ENCODE peak calls at places on chromosomes 11 and 22, in nine cellular contexts. One of them, this sample, is unnamed.

GRCh38 chr11:113947989-113948388 is 26.9 kb upstream of the HTR3A start:
- DNase-seq in stomach: no peak
- DNase-seq in K562: no peak
- DNase-seq in esophagus muscularis mucosa: no peak
- DNase-seq in transverse colon: no peak
- DNase-seq in GM12878: no peak
- DNase-seq in H1: no peak
- DNase-seq in SK-N-SH: no peak
- DNase-seq in sigmoid colon: no peak
- DNase-seq in this sample: no peak

GRCh38 chr11:17563961-17564686 is 17.1 kb downstream of the OTOG start:
- DNase-seq in stomach: no peak
- DNase-seq in K562: no peak
- DNase-seq in esophagus muscularis mucosa: no peak
- DNase-seq in transverse colon: no peak
- DNase-seq in GM12878: no peak
- DNase-seq in H1: no peak
- DNase-seq in SK-N-SH: no peak
- DNase-seq in sigmoid colon: peak; percentile 57
- DNase-seq in this sample: no peak

GRCh38 chr22:32411388-32411787 is 659 bp downstream of the RTCB start:
- DNase-seq in stomach: no peak
- DNase-seq in K562: peak; percentile 15
- DNase-seq in esophagus muscularis mucosa: peak; percentile 57
- DNase-seq in transverse colon: peak; percentile 9
- DNase-seq in GM12878: no peak
- DNase-seq in H1: no peak
- DNase-seq in SK-N-SH: peak; percentile 12
- DNase-seq in sigmoid colon: no peak
- DNase-seq in this sample: no peak

GRCh38 chr11:77381749-77382693 is 80.5 kb upstream of the GDPD4 start:
- DNase-seq in stomach: no peak
- DNase-seq in K562: no peak
- DNase-seq in esophagus muscularis mucosa: no peak
- DNase-seq in transverse colon: no peak
- DNase-seq in GM12878: no peak
- DNase-seq in H1: no peak
- DNase-seq in SK-N-SH: no peak
- DNase-seq in sigmoid colon: no peak
- DNase-seq in this sample: no peak

GRCh38 chr11:47111318-47111804 is 65.3 kb downstream of the ARFGAP2 start:
- DNase-seq in stomach: no peak
- DNase-seq in K562: no peak
- DNase-seq in esophagus muscularis mucosa: no peak
- DNase-seq in transverse colon: no peak
- DNase-seq in GM12878: peak; percentile 92
- DNase-seq in H1: no peak
- DNase-seq in SK-N-SH: no peak
- DNase-seq in sigmoid colon: no peak
- DNase-seq in this sample: no peak

GRCh38 chr22:48724899-48725298 is 1102.8 kb downstream of the BRD1 start:
- DNase-seq in stomach: no peak
- DNase-seq in K562: no peak
- DNase-seq in esophagus muscularis mucosa: no peak
- DNase-seq in transverse colon: no peak
- DNase-seq in GM12878: no peak
- DNase-seq in H1: no peak
- DNase-seq in SK-N-SH: no peak
- DNase-seq in sigmoid colon: no peak
- DNase-seq in this sample: no peak

GRCh38 chr11:4448995-4449394 is at the start of gene OR52K2:
- DNase-seq in stomach: no peak
- DNase-seq in K562: no peak
- DNase-seq in esophagus muscularis mucosa: no peak
- DNase-seq in transverse colon: no peak
- DNase-seq in GM12878: no peak
- DNase-seq in H1: no peak
- DNase-seq in SK-N-SH: no peak
- DNase-seq in sigmoid colon: no peak
- DNase-seq in this sample: no peak

GRCh38 chr22:23065069-23065451 is 5.3 kb upstream of the GNAZ start:
- DNase-seq in stomach: peak; percentile 13
- DNase-seq in K562: no peak
- DNase-seq in esophagus muscularis mucosa: peak; percentile 55
- DNase-seq in transverse colon: no peak
- DNase-seq in GM12878: no peak
- DNase-seq in H1: no peak
- DNase-seq in SK-N-SH: peak; percentile 3
- DNase-seq in sigmoid colon: no peak
- DNase-seq in this sample: no peak

GRCh38 chr22:29816128-29816527 is 21.9 kb downstream of the ASCC2 start:
- DNase-seq in stomach: no peak
- DNase-seq in K562: no peak
- DNase-seq in esophagus muscularis mucosa: no peak
- DNase-seq in transverse colon: no peak
- DNase-seq in GM12878: no peak
- DNase-seq in H1: no peak
- DNase-seq in SK-N-SH: no peak
- DNase-seq in sigmoid colon: no peak
- DNase-seq in this sample: no peak
- H3K27ac ChIP-seq in stomach: no peak overlapping the region
- H3K27ac ChIP-seq in K562: no peak overlapping the region
- H3K27ac ChIP-seq in esophagus muscularis mucosa: no peak overlapping the region
- H3K27ac ChIP-seq in transverse colon: no peak overlapping the region
- H3K27ac ChIP-seq in GM12878: no peak overlapping the region
- H3K27ac ChIP-seq in H1: no peak overlapping the region
- H3K27ac ChIP-seq in SK-N-SH: no peak overlapping the region
- H3K27ac ChIP-seq in sigmoid colon: peak overlapping the region; percentile 27
- H3K27ac ChIP-seq in this sample: peak overlapping the region; percentile 54

GRCh38 chr11:61654397-61654829 is 25.8 kb upstream of the DAGLA start:
- DNase-seq in stomach: no peak
- DNase-seq in K562: no peak
- DNase-seq in esophagus muscularis mucosa: no peak
- DNase-seq in transverse colon: peak; percentile 53
- DNase-seq in GM12878: no peak
- DNase-seq in H1: no peak
- DNase-seq in SK-N-SH: no peak
- DNase-seq in sigmoid colon: peak; percentile 77
- DNase-seq in this sample: no peak
- TF ChIP-seq EP300 in stomach: no peak
- TF ChIP-seq EP300 in K562: no peak
- TF ChIP-seq EP300 in esophagus muscularis mucosa: no peak
- TF ChIP-seq EP300 in transverse colon: no peak
- TF ChIP-seq EP300 in GM12878: no peak
- TF ChIP-seq EP300 in H1: no peak
- TF ChIP-seq EP300 in SK-N-SH: no peak
- TF ChIP-seq EP300 in sigmoid colon: no peak
- TF ChIP-seq EP300 in this sample: no peak

GRCh38 chr22:41096391-41096790 is 4.0 kb downstream of the EP300 start:
- DNase-seq in stomach: no peak
- DNase-seq in K562: no peak
- DNase-seq in esophagus muscularis mucosa: no peak
- DNase-seq in transverse colon: no peak
- DNase-seq in GM12878: no peak
- DNase-seq in H1: no peak
- DNase-seq in SK-N-SH: no peak
- DNase-seq in sigmoid colon: no peak
- DNase-seq in this sample: no peak
- TF ChIP-seq POLR2AphosphoS5 in stomach: no peak
- TF ChIP-seq POLR2AphosphoS5 in K562: no peak
- TF ChIP-seq POLR2AphosphoS5 in esophagus muscularis mucosa: no peak
- TF ChIP-seq POLR2AphosphoS5 in transverse colon: no peak
- TF ChIP-seq POLR2AphosphoS5 in GM12878: no peak
- TF ChIP-seq POLR2AphosphoS5 in H1: no peak
- TF ChIP-seq POLR2AphosphoS5 in SK-N-SH: no peak
- TF ChIP-seq POLR2AphosphoS5 in sigmoid colon: no peak
- TF ChIP-seq POLR2AphosphoS5 in this sample: no peak

DNA sequence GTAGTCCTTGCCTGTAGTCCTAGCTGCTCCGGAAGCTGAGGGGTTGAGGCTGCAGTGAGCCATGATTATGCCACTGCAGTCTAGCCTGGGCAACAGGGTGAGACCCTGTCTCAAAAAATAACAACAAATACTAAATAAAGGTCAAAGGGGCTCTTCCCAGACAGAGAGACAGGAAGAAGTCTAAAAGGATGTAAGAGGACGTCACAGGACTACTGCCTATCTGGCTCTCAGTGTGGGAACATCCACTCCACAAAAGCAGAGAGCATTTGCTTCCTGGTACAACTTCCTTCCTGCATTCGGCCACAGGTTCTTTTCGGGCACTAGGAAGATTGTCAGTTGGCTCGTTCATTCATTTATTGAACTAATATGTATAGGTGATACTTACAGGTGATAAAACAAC is 110.6 kb downstream of the SGSM3 start:
- DNase-seq in stomach: no peak
- DNase-seq in K562: no peak
- DNase-seq in esophagus muscularis mucosa: no peak
- DNase-seq in transverse colon: no peak
- DNase-seq in GM12878: no peak
- DNase-seq in H1: no peak
- DNase-seq in SK-N-SH: no peak
- DNase-seq in sigmoid colon: no peak
- DNase-seq in this sample: no peak
- H3K27ac ChIP-seq in stomach: no peak overlapping the region
- H3K27ac ChIP-seq in K562: no peak overlapping the region
- H3K27ac ChIP-seq in esophagus muscularis mucosa: no peak overlapping the region
- H3K27ac ChIP-seq in transverse colon: no peak overlapping the region
- H3K27ac ChIP-seq in GM12878: no peak overlapping the region
- H3K27ac ChIP-seq in H1: no peak overlapping the region
- H3K27ac ChIP-seq in SK-N-SH: no peak overlapping the region
- H3K27ac ChIP-seq in sigmoid colon: no peak overlapping the region
- H3K27ac ChIP-seq in this sample: no peak overlapping the region

GRCh38 chr22:24271406-24271760 is 752 bp downstream of the SPECC1L start:
- DNase-seq in stomach: no peak
- DNase-seq in K562: peak; percentile 11
- DNase-seq in esophagus muscularis mucosa: no peak
- DNase-seq in transverse colon: no peak
- DNase-seq in GM12878: no peak
- DNase-seq in H1: no peak
- DNase-seq in SK-N-SH: no peak
- DNase-seq in sigmoid colon: no peak
- DNase-seq in this sample: no peak
- TF ChIP-seq EP300 in stomach: no peak
- TF ChIP-seq EP300 in K562: no peak
- TF ChIP-seq EP300 in esophagus muscularis mucosa: no peak
- TF ChIP-seq EP300 in transverse colon: no peak
- TF ChIP-seq EP300 in GM12878: no peak
- TF ChIP-seq EP300 in H1: no peak
- TF ChIP-seq EP300 in SK-N-SH: no peak
- TF ChIP-seq EP300 in sigmoid colon: no peak
- TF ChIP-seq EP300 in this sample: no peak

DNA sequence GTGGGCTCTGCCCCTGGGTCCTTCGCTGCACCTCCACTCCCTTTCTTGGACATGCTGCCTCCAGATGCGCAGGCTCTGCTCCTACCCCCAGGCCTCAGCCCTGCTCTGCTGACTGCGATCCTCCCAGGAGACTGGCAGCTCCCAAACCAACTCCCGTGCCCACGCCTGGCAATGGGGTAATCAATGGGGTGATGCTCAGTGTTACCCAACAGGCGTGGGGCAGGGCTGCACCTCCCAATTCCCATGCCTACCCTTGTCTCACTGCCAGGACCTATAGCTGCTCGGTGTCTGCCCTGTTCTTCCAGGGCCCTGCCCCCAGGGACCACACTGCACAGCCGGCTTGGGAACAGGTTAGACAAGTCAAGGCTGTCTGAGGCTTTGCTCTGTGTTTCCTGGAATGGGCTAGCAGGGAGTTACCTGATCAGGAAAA is at the start of gene ALDH3B2:
- DNase-seq in stomach: peak; percentile 88
- DNase-seq in K562: no peak
- DNase-seq in esophagus muscularis mucosa: no peak
- DNase-seq in transverse colon: peak; percentile 81
- DNase-seq in GM12878: no peak
- DNase-seq in H1: no peak
- DNase-seq in SK-N-SH: no peak
- DNase-seq in sigmoid colon: no peak
- DNase-seq in this sample: peak; percentile 81
- TF ChIP-seq POLR2AphosphoS5 in stomach: peak; percentile 75
- TF ChIP-seq POLR2AphosphoS5 in K562: no peak
- TF ChIP-seq POLR2AphosphoS5 in esophagus muscularis mucosa: no peak
- TF ChIP-seq POLR2AphosphoS5 in transverse colon: no peak
- TF ChIP-seq POLR2AphosphoS5 in GM12878: no peak
- TF ChIP-seq POLR2AphosphoS5 in H1: no peak
- TF ChIP-seq POLR2AphosphoS5 in SK-N-SH: no peak
- TF ChIP-seq POLR2AphosphoS5 in sigmoid colon: no peak
- TF ChIP-seq POLR2AphosphoS5 in this sample: peak; percentile 26

DNA sequence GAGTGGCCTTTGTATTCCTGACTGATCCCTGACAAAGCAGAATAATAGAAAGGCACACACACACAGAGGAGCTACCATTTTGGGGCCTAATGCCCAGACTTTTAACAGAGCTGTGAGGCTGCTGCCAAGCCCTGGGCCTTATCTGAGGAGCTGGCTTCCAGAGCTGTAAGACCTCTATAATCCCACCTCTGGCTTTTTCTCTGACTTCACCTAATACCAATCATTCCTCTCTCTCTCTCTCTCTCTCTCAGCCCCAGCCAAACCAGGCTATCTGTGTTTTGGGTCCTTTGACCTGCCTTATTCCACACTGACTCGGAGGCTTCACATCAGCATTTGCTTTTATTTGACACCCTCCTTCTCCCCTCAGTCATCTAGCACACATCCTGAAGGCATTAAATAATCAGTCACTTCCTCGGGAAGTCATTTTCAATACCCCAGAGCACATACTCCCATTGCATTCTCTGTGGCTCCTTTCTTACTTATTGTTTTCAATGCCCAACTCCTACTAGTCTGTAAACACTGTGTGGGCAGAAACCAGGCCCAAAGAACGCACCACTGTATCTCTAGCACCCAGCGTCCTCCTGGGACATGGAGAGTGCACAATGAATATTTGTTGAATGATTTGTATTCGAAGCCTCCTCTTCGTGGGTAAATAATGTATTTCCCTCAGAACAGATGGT is 21.2 kb upstream of the TRIM44 start:
- DNase-seq in stomach: no peak
- DNase-seq in K562: no peak
- DNase-seq in esophagus muscularis mucosa: no peak
- DNase-seq in transverse colon: no peak
- DNase-seq in GM12878: no peak
- DNase-seq in H1: no peak
- DNase-seq in SK-N-SH: no peak
- DNase-seq in sigmoid colon: no peak
- DNase-seq in this sample: no peak
- H3K27ac ChIP-seq in stomach: no peak overlapping the region
- H3K27ac ChIP-seq in K562: no peak overlapping the region
- H3K27ac ChIP-seq in esophagus muscularis mucosa: no peak overlapping the region
- H3K27ac ChIP-seq in transverse colon: no peak overlapping the region
- H3K27ac ChIP-seq in GM12878: no peak overlapping the region
- H3K27ac ChIP-seq in H1: no peak overlapping the region
- H3K27ac ChIP-seq in SK-N-SH: no peak overlapping the region
- H3K27ac ChIP-seq in sigmoid colon: no peak overlapping the region
- H3K27ac ChIP-seq in this sample: no peak overlapping the region

GRCh38 chr22:46280999-46281623 is 13.3 kb downstream of the TTC38 start:
- DNase-seq in stomach: no peak
- DNase-seq in K562: no peak
- DNase-seq in esophagus muscularis mucosa: no peak
- DNase-seq in transverse colon: peak; percentile 42
- DNase-seq in GM12878: no peak
- DNase-seq in H1: no peak
- DNase-seq in SK-N-SH: no peak
- DNase-seq in sigmoid colon: peak; percentile 53
- DNase-seq in this sample: peak; percentile 49
- TF ChIP-seq EP300 in stomach: no peak
- TF ChIP-seq EP300 in K562: no peak
- TF ChIP-seq EP300 in esophagus muscularis mucosa: no peak
- TF ChIP-seq EP300 in transverse colon: no peak
- TF ChIP-seq EP300 in GM12878: no peak
- TF ChIP-seq EP300 in H1: no peak
- TF ChIP-seq EP300 in SK-N-SH: no peak
- TF ChIP-seq EP300 in sigmoid colon: no peak
- TF ChIP-seq EP300 in this sample: no peak

This sample was measured in suprapubic skin.